ENCODE peak calls at places on chromosome 21, in eight cellular contexts. One of them, this sample, is unnamed.
A peak's percentile ranks its signal among the peaks of the same experiment; 100 is the strongest.

GRCh38 chr21:37435120-37435519 is 68.5 kb downstream of the DYRK1A start:
- DNase-seq in posterior cingulate gyrus: peak; percentile 28
- DNase-seq in H1: peak; percentile 21
- DNase-seq in putamen: peak; percentile 91
- DNase-seq in left kidney: peak; percentile 98
- DNase-seq in EL: peak; percentile 45
- DNase-seq in nephron progenitor cell: peak; percentile 65
- DNase-seq in anterior cingulate cortex: peak; percentile 78
- DNase-seq in this sample: peak; percentile 43

GRCh38 chr21:45875881-45876280 is 105.7 kb upstream of the COL6A1 start:
- DNase-seq in posterior cingulate gyrus: no peak
- DNase-seq in H1: no peak
- DNase-seq in putamen: no peak
- DNase-seq in left kidney: no peak
- DNase-seq in EL: no peak
- DNase-seq in nephron progenitor cell: no peak
- DNase-seq in anterior cingulate cortex: no peak
- DNase-seq in this sample: no peak

GRCh38 chr21:38171723-38172344 is 85.0 kb upstream of the KCNJ15 start:
- DNase-seq in posterior cingulate gyrus: no peak
- DNase-seq in H1: peak; percentile 63
- DNase-seq in putamen: no peak
- DNase-seq in left kidney: peak; percentile 89
- DNase-seq in EL: peak; percentile 90
- DNase-seq in nephron progenitor cell: peak; percentile 62
- DNase-seq in anterior cingulate cortex: no peak
- DNase-seq in this sample: peak; percentile 10

GRCh38 chr21:44291936-44292811 is 6.5 kb downstream of the AIRE start:
- DNase-seq in posterior cingulate gyrus: no peak
- DNase-seq in H1: no peak
- DNase-seq in putamen: no peak
- DNase-seq in left kidney: no peak
- DNase-seq in EL: no peak
- DNase-seq in nephron progenitor cell: peak; percentile 49
- DNase-seq in anterior cingulate cortex: no peak
- DNase-seq in this sample: no peak

GRCh38 chr21:38140192-38140905 is 116.4 kb upstream of the KCNJ15 start:
- DNase-seq in posterior cingulate gyrus: no peak
- DNase-seq in H1: no peak
- DNase-seq in putamen: peak; percentile 10
- DNase-seq in left kidney: peak; percentile 78
- DNase-seq in EL: peak; percentile 46
- DNase-seq in nephron progenitor cell: no peak
- DNase-seq in anterior cingulate cortex: peak; percentile 1
- DNase-seq in this sample: no peak

GRCh38 chr21:45642122-45642813 is 1.3 kb upstream of the PCBP3 start:
- DNase-seq in posterior cingulate gyrus: no peak
- DNase-seq in H1: no peak
- DNase-seq in putamen: no peak
- DNase-seq in left kidney: no peak
- DNase-seq in EL: no peak
- DNase-seq in nephron progenitor cell: peak; percentile 54
- DNase-seq in anterior cingulate cortex: no peak
- DNase-seq in this sample: no peak

GRCh38 chr21:14453339-14453738 is 70.4 kb upstream of the HSPA13 start:
- DNase-seq in posterior cingulate gyrus: no peak
- DNase-seq in H1: no peak
- DNase-seq in putamen: no peak
- DNase-seq in left kidney: no peak
- DNase-seq in EL: no peak
- DNase-seq in nephron progenitor cell: no peak
- DNase-seq in anterior cingulate cortex: no peak
- DNase-seq in this sample: no peak

GRCh38 chr21:40433575-40433974 is 413.4 kb downstream of the DSCAM start:
- DNase-seq in posterior cingulate gyrus: no peak
- DNase-seq in H1: no peak
- DNase-seq in putamen: no peak
- DNase-seq in left kidney: no peak
- DNase-seq in EL: no peak
- DNase-seq in nephron progenitor cell: no peak
- DNase-seq in anterior cingulate cortex: no peak
- DNase-seq in this sample: no peak

GRCh38 chr21:26881504-26882228 is 36.5 kb upstream of the ADAMTS1 start:
- DNase-seq in posterior cingulate gyrus: no peak
- DNase-seq in H1: no peak
- DNase-seq in putamen: no peak
- DNase-seq in left kidney: peak; percentile 43
- DNase-seq in EL: peak; percentile 36
- DNase-seq in nephron progenitor cell: no peak
- DNase-seq in anterior cingulate cortex: no peak
- DNase-seq in this sample: peak; percentile 10

GRCh38 chr21:43919871-43920801 is 55.1 kb downstream of the AGPAT3 start:
- DNase-seq in posterior cingulate gyrus: no peak
- DNase-seq in H1: no peak
- DNase-seq in putamen: no peak
- DNase-seq in left kidney: no peak
- DNase-seq in EL: no peak
- DNase-seq in nephron progenitor cell: no peak
- DNase-seq in anterior cingulate cortex: no peak
- DNase-seq in this sample: no peak

GRCh38 chr21:25887166-25887565 is 152.4 kb downstream of the GABPA start:
- DNase-seq in posterior cingulate gyrus: no peak
- DNase-seq in H1: no peak
- DNase-seq in putamen: no peak
- DNase-seq in left kidney: no peak
- DNase-seq in EL: no peak
- DNase-seq in nephron progenitor cell: no peak
- DNase-seq in anterior cingulate cortex: no peak
- DNase-seq in this sample: no peak

GRCh38 chr21:14259669-14260458 is 43.9 kb downstream of the RBM11 start:
- DNase-seq in posterior cingulate gyrus: no peak
- DNase-seq in H1: no peak
- DNase-seq in putamen: peak; percentile 39
- DNase-seq in left kidney: peak; percentile 83
- DNase-seq in EL: peak; percentile 24
- DNase-seq in nephron progenitor cell: peak; percentile 14
- DNase-seq in anterior cingulate cortex: no peak
- DNase-seq in this sample: peak; percentile 21

GRCh38 chr21:44299458-44300261 is at the start of gene PFKL:
- DNase-seq in posterior cingulate gyrus: peak; percentile 50
- DNase-seq in H1: peak; percentile 29
- DNase-seq in putamen: peak; percentile 57
- DNase-seq in left kidney: peak; percentile 84
- DNase-seq in EL: peak; percentile 80
- DNase-seq in nephron progenitor cell: peak; percentile 80
- DNase-seq in anterior cingulate cortex: peak; percentile 59
- DNase-seq in this sample: no peak

GRCh38 chr21:16509466-16509865 is 779.7 kb downstream of the USP25 start:
- DNase-seq in posterior cingulate gyrus: no peak
- DNase-seq in H1: no peak
- DNase-seq in putamen: no peak
- DNase-seq in left kidney: no peak
- DNase-seq in EL: peak; percentile 41
- DNase-seq in nephron progenitor cell: no peak
- DNase-seq in anterior cingulate cortex: no peak
- DNase-seq in this sample: no peak

GRCh38 chr21:37368536-37369279 is 2.1 kb downstream of the DYRK1A start:
- DNase-seq in posterior cingulate gyrus: no peak
- DNase-seq in H1: no peak
- DNase-seq in putamen: no peak
- DNase-seq in left kidney: no peak
- DNase-seq in EL: peak; percentile 64
- DNase-seq in nephron progenitor cell: no peak
- DNase-seq in anterior cingulate cortex: no peak
- DNase-seq in this sample: no peak

GRCh38 chr21:26388731-26389231 is 184.3 kb downstream of the CYYR1 start:
- DNase-seq in posterior cingulate gyrus: no peak
- DNase-seq in H1: no peak
- DNase-seq in putamen: no peak
- DNase-seq in left kidney: peak; percentile 44
- DNase-seq in EL: peak; percentile 86
- DNase-seq in nephron progenitor cell: no peak
- DNase-seq in anterior cingulate cortex: no peak
- DNase-seq in this sample: no peak

GRCh38 chr21:40416572-40416971 is 430.4 kb downstream of the DSCAM start:
- DNase-seq in posterior cingulate gyrus: no peak
- DNase-seq in H1: no peak
- DNase-seq in putamen: no peak
- DNase-seq in left kidney: no peak
- DNase-seq in EL: no peak
- DNase-seq in nephron progenitor cell: no peak
- DNase-seq in anterior cingulate cortex: no peak
- DNase-seq in this sample: no peak

GRCh38 chr21:46651121-46651520 is 15.6 kb downstream of the PRMT2 start:
- DNase-seq in posterior cingulate gyrus: no peak
- DNase-seq in H1: no peak
- DNase-seq in putamen: no peak
- DNase-seq in left kidney: no peak
- DNase-seq in EL: no peak
- DNase-seq in nephron progenitor cell: no peak
- DNase-seq in anterior cingulate cortex: no peak
- DNase-seq in this sample: no peak

GRCh38 chr21:31609081-31609480 is 50.4 kb upstream of the SOD1 start:
- DNase-seq in posterior cingulate gyrus: no peak
- DNase-seq in H1: peak; percentile 21
- DNase-seq in putamen: no peak
- DNase-seq in left kidney: peak; percentile 26
- DNase-seq in EL: no peak
- DNase-seq in nephron progenitor cell: no peak
- DNase-seq in anterior cingulate cortex: no peak
- DNase-seq in this sample: no peak

GRCh38 chr21:45161039-45161945 is 86.9 kb downstream of the ADARB1 start:
- DNase-seq in posterior cingulate gyrus: no peak
- DNase-seq in H1: no peak
- DNase-seq in putamen: no peak
- DNase-seq in left kidney: peak; percentile 88
- DNase-seq in EL: no peak
- DNase-seq in nephron progenitor cell: no peak
- DNase-seq in anterior cingulate cortex: no peak
- DNase-seq in this sample: no peak

GRCh38 chr21:20276377-20276776 is 721.8 kb upstream of the NCAM2 start:
- DNase-seq in posterior cingulate gyrus: no peak
- DNase-seq in H1: no peak
- DNase-seq in putamen: no peak
- DNase-seq in left kidney: no peak
- DNase-seq in EL: no peak
- DNase-seq in nephron progenitor cell: no peak
- DNase-seq in anterior cingulate cortex: no peak
- DNase-seq in this sample: no peak

GRCh38 chr21:42013901-42014300 is 3.7 kb upstream of the ZBTB21 start:
- DNase-seq in posterior cingulate gyrus: no peak
- DNase-seq in H1: no peak
- DNase-seq in putamen: no peak
- DNase-seq in left kidney: no peak
- DNase-seq in EL: no peak
- DNase-seq in nephron progenitor cell: no peak
- DNase-seq in anterior cingulate cortex: no peak
- DNase-seq in this sample: no peak

GRCh38 chr21:30194701-30195299 is 21.1 kb downstream of the CLDN8 start:
- DNase-seq in posterior cingulate gyrus: no peak
- DNase-seq in H1: no peak
- DNase-seq in putamen: peak; percentile 7
- DNase-seq in left kidney: peak; percentile 72
- DNase-seq in EL: no peak
- DNase-seq in nephron progenitor cell: peak; percentile 39
- DNase-seq in anterior cingulate cortex: no peak
- DNase-seq in this sample: no peak